ENCODE peak calls at places on chromosome 18, in five cellular contexts. V is mesothelial cell of epicardium, S is brain microvascular endothelial cell, F is breast epithelium, W is transverse colon. G is an unnamed sample.
A peak's percentile ranks its signal among the peaks of the same experiment; 100 is the strongest.

GRCh38 chr18:48342125-48342524 is 67.1 kb downstream of the ZBTB7C start:
- DNase-seq in V (no peak), S (no peak), F (no peak), W (no peak), G (no peak)

GRCh38 chr18:34772887-34773286 is 62.8 kb downstream of the DTNA start:
- DNase-seq in V (no peak), S (peak; percentile 52), F (no peak), W (no peak), G (no peak)

GRCh38 chr18:45255142-45255890 is 360.0 kb upstream of the SLC14A2 start:
- DNase-seq in V (no peak), S (peak; percentile 83), F (no peak), W (peak; percentile 13), G (no peak)

GRCh38 chr18:65753520-65753919 is 2.7 kb downstream of the CDH7 start:
- DNase-seq in V (no peak), S (no peak), F (no peak), W (no peak), G (peak; percentile 38)

GRCh38 chr18:61579581-61579980 is 246.4 kb downstream of the CDH20 start:
- DNase-seq in V (no peak), S (no peak), F (no peak), W (no peak), G (no peak)

GRCh38 chr18:57087985-57088384 is 58.9 kb upstream of the BOD1L2 start:
- DNase-seq in V (no peak), S (no peak), F (no peak), W (peak; percentile 14), G (peak; percentile 17)

GRCh38 chr18:31506024-31506742 is 8.2 kb downstream of the DSG2 start:
- DNase-seq in V (no peak), S (peak; percentile 27), F (no peak), W (no peak), G (peak; percentile 42)

GRCh38 chr18:13672657-13673056 is 53.7 kb downstream of the FAM210A start:
- DNase-seq in V (no peak), S (no peak), F (no peak), W (no peak), G (no peak)

GRCh38 chr18:685438-685837 is 27.0 kb downstream of the ENOSF1 start:
- DNase-seq in V (no peak), S (no peak), F (no peak), W (no peak), G (no peak)

GRCh38 chr18:46412831-46413371 is 244.1 kb downstream of the LOXHD1 start:
- DNase-seq in V (no peak), S (no peak), F (no peak), W (no peak), G (no peak)

GRCh38 chr18:9869713-9870430 is 15.9 kb upstream of the TXNDC2 start:
- DNase-seq in V (no peak), S (peak; percentile 47), F (no peak), W (peak; percentile 28), G (peak; percentile 92)

GRCh38 chr18:572499-573289 is 7.5 kb upstream of the CETN1 start:
- DNase-seq in V (no peak), S (no peak), F (no peak), W (no peak), G (no peak)

GRCh38 chr18:26792661-26793060 is 72.8 kb downstream of the AQP4 start:
- DNase-seq in V (no peak), S (peak; percentile 77), F (no peak), W (no peak), G (no peak)

GRCh38 chr18:32461704-32462272 is 8.9 kb downstream of the GAREM1 start:
- DNase-seq in V (no peak), S (no peak), F (no peak), W (no peak), G (no peak)

GRCh38 chr18:55497825-55498403 is 90.1 kb downstream of the TCF4 start:
- DNase-seq in V (no peak), S (no peak), F (no peak), W (no peak), G (no peak)

GRCh38 chr18:43563780-43564179 is 286.5 kb upstream of the SYT4 start:
- DNase-seq in V (no peak), S (peak; percentile 53), F (no peak), W (no peak), G (peak; percentile 56)

GRCh38 chr18:6482198-6482977 is 67.7 kb upstream of the L3MBTL4 start:
- DNase-seq in V (peak; percentile 42), S (peak; percentile 70), F (no peak), W (peak; percentile 41), G (peak; percentile 65)

GRCh38 chr18:75854174-75854573 is 426.7 kb upstream of the SMIM21 start:
- DNase-seq in V (no peak), S (no peak), F (no peak), W (peak; percentile 24), G (peak; percentile 17)

GRCh38 chr18:78780719-78781600 is 198.7 kb upstream of the SALL3 start:
- DNase-seq in V (no peak), S (no peak), F (no peak), W (no peak), G (no peak)

GRCh38 chr18:46636040-46636630 is 20.9 kb downstream of the LOXHD1 start:
- DNase-seq in V (no peak), S (no peak), F (no peak), W (no peak), G (no peak)

GRCh38 chr18:10455726-10456453 is 1.5 kb downstream of the APCDD1 start:
- DNase-seq in V (no peak), S (no peak), F (no peak), W (no peak), G (no peak)

GRCh38 chr18:79924814-79925655 is 26.4 kb downstream of the SLC66A2 start:
- DNase-seq in V (no peak), S (no peak), F (peak; percentile 25), W (peak; percentile 6), G (no peak)
- TF ChIP-seq CTCF in V (no peak), S (no peak), F (no peak), W (no peak), G (no peak)

GRCh38 chr18:58495634-58496033 is 133.3 kb downstream of the ALPK2 start:
- DNase-seq in V (no peak), S (no peak), F (no peak), W (no peak), G (no peak)

GRCh38 chr18:58497845-58498244 is 131.0 kb downstream of the ALPK2 start:
- DNase-seq in V (no peak), S (no peak), F (no peak), W (no peak), G (peak; percentile 18)

GRCh38 chr18:58495202-58495601 is 133.7 kb downstream of the ALPK2 start:
- DNase-seq in V (no peak), S (no peak), F (no peak), W (no peak), G (no peak)

GRCh38 chr18:58496231-58496630 is 132.7 kb downstream of the ALPK2 start:
- DNase-seq in V (no peak), S (no peak), F (no peak), W (no peak), G (peak; percentile 22)

GRCh38 chr18:58496937-58497336 is 132.0 kb downstream of the ALPK2 start:
- DNase-seq in V (no peak), S (no peak), F (no peak), W (no peak), G (peak; percentile 42)
- TF ChIP-seq CTCF in V (no peak), S (peak; percentile 57), F (no peak), W (no peak), G (peak; percentile 31)

DNA sequence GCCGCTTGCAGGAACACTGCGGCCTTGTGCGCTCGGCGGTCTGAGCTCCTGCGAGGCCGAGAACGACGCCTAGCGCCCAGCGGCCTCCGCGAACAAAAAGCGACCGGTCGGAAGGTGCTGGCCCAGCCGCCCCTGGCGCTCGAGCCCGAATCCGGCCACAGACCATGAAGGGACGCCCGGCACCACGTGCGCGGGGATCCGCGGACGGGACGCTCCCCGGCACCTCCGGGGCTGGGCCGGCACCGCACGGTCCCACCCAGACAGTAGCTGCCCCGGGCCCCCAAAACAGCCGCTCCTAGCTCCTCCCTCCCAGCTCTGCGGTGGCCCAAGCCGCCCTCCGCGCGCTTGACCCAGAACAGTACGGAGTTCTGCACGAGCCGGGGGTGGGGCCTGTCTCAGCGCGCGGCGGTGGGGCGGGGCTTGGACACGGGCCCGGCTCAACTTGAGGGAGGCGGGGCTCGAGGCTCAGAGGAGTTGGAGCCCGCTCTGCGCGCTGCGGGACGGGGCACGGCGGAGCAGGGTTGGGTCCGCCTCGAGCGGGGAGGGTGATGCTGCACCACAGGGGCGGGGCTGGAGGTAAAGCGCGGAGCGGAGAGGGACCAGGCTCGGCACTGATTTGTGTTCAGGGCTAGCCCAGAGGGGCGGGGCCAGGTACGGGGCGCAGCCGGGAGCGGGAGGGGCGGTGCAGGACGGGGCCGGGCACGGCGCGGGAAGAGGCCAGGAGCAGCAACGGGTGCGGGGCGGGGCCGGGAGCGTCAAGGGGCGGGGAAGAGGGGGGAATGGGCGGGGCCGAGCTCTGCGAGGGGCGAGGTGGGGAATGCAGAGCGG is 538 bp upstream of the IMPA2 start:
- DNase-seq in V (peak; percentile 99), S (peak; percentile 92), F (peak; percentile 98), W (peak; percentile 99), G (peak; percentile 99)
- TF ChIP-seq CTCF in V (no peak), S (peak; percentile 20), F (no peak), W (no peak), G (no peak)

DNA sequence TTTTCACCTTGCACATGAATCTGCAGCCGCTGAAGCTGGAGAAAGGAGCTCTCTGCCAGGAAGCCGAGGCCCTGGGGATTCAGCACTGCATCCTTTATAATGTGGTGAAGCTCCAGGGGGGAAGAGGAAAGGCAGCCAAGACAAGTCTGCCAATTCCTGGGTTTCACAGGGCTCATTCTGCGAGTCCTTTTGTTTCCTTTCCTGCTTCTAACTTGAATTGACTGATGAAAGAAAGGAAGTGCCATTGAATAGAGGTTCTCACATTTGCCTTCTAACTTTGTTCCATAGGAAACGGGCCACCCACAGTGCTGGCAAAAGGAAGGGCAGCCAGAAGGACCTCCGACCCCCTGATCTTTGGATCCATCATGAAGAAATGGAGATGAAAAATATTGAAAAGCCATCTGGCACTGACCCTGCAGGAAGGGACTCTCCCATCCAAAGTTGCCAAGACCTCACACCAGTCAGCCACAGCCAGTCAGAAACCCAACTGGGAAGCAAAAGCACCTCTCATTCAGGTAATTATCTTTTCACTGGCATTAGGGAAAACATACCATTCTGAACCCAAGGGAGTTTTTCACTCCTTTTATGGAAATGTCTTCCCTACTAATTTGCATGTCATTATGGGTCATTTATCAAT is 765.4 kb downstream of the MBD2 start:
- DNase-seq in V (no peak), S (no peak), F (no peak), W (no peak), G (peak; percentile 19)
- TF ChIP-seq CTCF in V (no peak), S (no peak), F (no peak), W (no peak), G (no peak)

GRCh38 chr18:51321696-51322095 is 124.2 kb upstream of the MEX3C start:
- DNase-seq in V (no peak), S (no peak), F (no peak), W (no peak), G (peak; percentile 90)
- TF ChIP-seq CTCF in V (no peak), S (no peak), F (no peak), W (no peak), G (no peak)

GRCh38 chr18:36757081-36757480 is 71.7 kb downstream of the TPGS2 start:
- DNase-seq in V (no peak), S (peak; percentile 49), F (no peak), W (no peak), G (peak; percentile 70)
- TF ChIP-seq CTCF in V (peak; percentile 70), S (peak; percentile 68), F (peak; percentile 80), W (peak; percentile 66), G (peak; percentile 79)

G was measured in MCF 10A.